ENCODE peak calls at places on chromosomes 2 and 18, in four cellular contexts. B, I, T and Y are unnamed samples. For H3K36me3 and H3K4me1, the result is how much of the 10 kb centered on the place peaks cover.

GRCh38 chr2:138086556-138086955 is 122.3 kb downstream of the HNMT start:
- DNase-seq in B (no peak), I (no peak), T (no peak), Y (no peak)

GRCh38 chr2:29314816-29315571 is 199.8 kb downstream of the CLIP4 start:
- DNase-seq in T (peak), I (no peak), B (peak), Y (peak)

GRCh38 chr2:7994397-7994951 is 687.4 kb upstream of the ID2 start:
- DNase-seq in I (no peak), B (no peak), T (no peak), Y (no peak)

GRCh38 chr2:58109481-58109880 is 62.9 kb downstream of the VRK2 start:
- DNase-seq in T (no peak), I (no peak), B (no peak), Y (no peak)

GRCh38 chr18:44602845-44603244 is 77.8 kb upstream of the SETBP1 start:
- DNase-seq in B (no peak), T (no peak), I (no peak), Y (no peak)

GRCh38 chr2:217489145-217489960 is 513.4 kb downstream of the TNS1 start:
- DNase-seq in I (no peak), T (no peak), B (no peak), Y (no peak)

GRCh38 chr2:232021881-232022280 is 60.4 kb downstream of the DIS3L2 start:
- DNase-seq in B (no peak), I (no peak), T (no peak), Y (no peak)

GRCh38 chr2:24253303-24253919 is 78.6 kb downstream of the FAM228A start:
- DNase-seq in B (no peak), I (no peak), T (no peak), Y (no peak)

GRCh38 chr2:162025121-162025911 is 48.7 kb downstream of the DPP4 start:
- DNase-seq in T (no peak), I (no peak), B (no peak), Y (no peak)

GRCh38 chr2:237961637-237962036 is 5.2 kb upstream of the UBE2F start:
- DNase-seq in T (no peak), B (no peak), I (no peak), Y (no peak)

GRCh38 chr2:208781166-208781565 is 374.6 kb downstream of the PTH2R start:
- DNase-seq in I (no peak), T (no peak), B (no peak), Y (no peak)

GRCh38 chr2:42359894-42360483 is 1.0 kb downstream of the COX7A2L start:
- DNase-seq in T (no peak), B (peak), I (no peak), Y (peak)

GRCh38 chr2:113894156-113894743 is 4.4 kb downstream of the ACTR3 start:
- DNase-seq in B (peak), T (no peak), I (no peak), Y (no peak)

GRCh38 chr2:17107131-17107530 is 411.1 kb downstream of the RAD51AP2 start:
- DNase-seq in T (no peak), I (no peak), B (no peak), Y (no peak)

GRCh38 chr18:41073372-41073954 is 881.6 kb upstream of the PIK3C3 start:
- DNase-seq in B (no peak), I (no peak), T (no peak), Y (no peak)

GRCh38 chr2:194260185-194260584 is 1396.8 kb upstream of the SLC39A10 start:
- DNase-seq in B (no peak), I (no peak), T (no peak), Y (no peak)

GRCh38 chr2:160353166-160353565 is 140.4 kb downstream of the RBMS1 start:
- DNase-seq in T (peak), I (no peak), B (no peak), Y (peak)

GRCh38 chr2:191612496-191612895 is 65.4 kb upstream of the NABP1 start:
- DNase-seq in I (no peak), B (no peak), T (no peak), Y (no peak)

GRCh38 chr2:206873426-206873825 is 65.9 kb upstream of the CPO start:
- DNase-seq in I (no peak), B (no peak), T (peak), Y (no peak)

GRCh38 chr2:64608867-64609228 is 44.9 kb downstream of the SERTAD2 start:
- DNase-seq in T (no peak), I (no peak), B (no peak), Y (no peak)

GRCh38 chr18:35430721-35431441 is 53.7 kb upstream of the ZNF396 start:
- DNase-seq in B (no peak), I (no peak), T (no peak), Y (no peak)

GRCh38 chr2:52405958-52406357 is 1361.6 kb upstream of the CHAC2 start:
- DNase-seq in T (no peak), I (no peak), B (no peak), Y (no peak)

GRCh38 chr18:58966704-58967103 is 102.0 kb downstream of the ZNF532 start:
- DNase-seq in B (no peak), T (no peak), I (no peak), Y (no peak)

GRCh38 chr2:195613922-195614321 is 43.1 kb upstream of the SLC39A10 start:
- DNase-seq in I (no peak), T (no peak), B (peak), Y (no peak)

GRCh38 chr2:71615769-71616730 is 162.7 kb downstream of the DYSF start:
- DNase-seq in B (no peak), I (peak), T (no peak), Y (no peak)

GRCh38 chr18:41624461-41624860 is 330.6 kb upstream of the PIK3C3 start:
- DNase-seq in I (no peak), B (no peak), T (no peak), Y (no peak)

GRCh38 chr2:180672377-180672776 is 308.0 kb upstream of the UBE2E3 start:
- DNase-seq in T (no peak), I (no peak), B (no peak), Y (no peak)

DNA sequence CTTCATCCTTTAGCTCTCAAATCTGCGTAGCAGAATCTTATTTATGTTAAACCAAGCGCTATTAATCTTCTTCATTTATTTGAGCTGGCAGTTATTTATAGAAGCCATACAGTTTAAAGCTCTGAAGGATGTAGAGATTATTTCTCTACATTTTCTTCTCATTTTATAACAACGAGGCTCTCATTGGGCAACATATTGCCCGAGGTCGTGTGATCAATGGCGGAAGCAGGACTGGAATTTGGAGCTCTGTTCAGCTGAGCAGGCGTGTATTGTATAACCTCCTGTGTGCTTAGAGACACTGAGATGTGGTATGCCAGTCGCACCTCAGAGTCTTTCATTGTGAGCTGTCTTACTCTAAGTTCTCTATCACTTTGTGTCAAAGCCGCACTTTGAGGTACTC is 17.5 kb upstream of the DRC1 start:
- DNase-seq in T (no peak), B (no peak), I (no peak), Y (no peak)
- H3K36me3 ChIP-seq in T (under half), B (under half), I (under half), Y (under half)

GRCh38 chr18:79883461-79884295 is 67.8 kb downstream of the SLC66A2 start:
- DNase-seq in B (no peak), I (peak), T (no peak), Y (no peak)
- H3K4me3 ChIP-seq in B (no peak), I (no peak), T (no peak), Y (no peak)

GRCh38 chr2:148816176-148816575 is 58.9 kb upstream of the KIF5C start:
- DNase-seq in B (no peak), I (no peak), T (no peak), Y (no peak)

GRCh38 chr2:148814853-148815419 is 60.1 kb upstream of the KIF5C start:
- DNase-seq in I (no peak), T (no peak), B (no peak), Y (no peak)

GRCh38 chr2:148812306-148812705 is 62.7 kb upstream of the KIF5C start:
- DNase-seq in B (no peak), I (no peak), T (no peak), Y (no peak)

GRCh38 chr2:148813603-148814065 is 61.4 kb upstream of the KIF5C start:
- DNase-seq in T (no peak), I (no peak), B (no peak), Y (peak)

GRCh38 chr2:148814143-148814852 is 60.7 kb upstream of the KIF5C start:
- DNase-seq in I (no peak), T (no peak), B (no peak), Y (no peak)
- H3K4me1 ChIP-seq in I (under half), T (under half), B (under half), Y (under half)

GRCh38 chr2:39719317-39719716 is 53.6 kb downstream of the TMEM178A start:
- DNase-seq in B (no peak), T (no peak), I (no peak), Y (no peak)
- H3K36me3 ChIP-seq in B (under half), T (under half), I (under half), Y (under half)

GRCh38 chr2:230795856-230796255 is 68.9 kb upstream of the ITM2C start:
- DNase-seq in B (no peak), I (no peak), T (no peak), Y (no peak)

GRCh38 chr2:230796280-230796862 is 68.4 kb upstream of the ITM2C start:
- DNase-seq in T (no peak), B (no peak), I (no peak), Y (no peak)

GRCh38 chr2:230797515-230798495 is 66.9 kb upstream of the ITM2C start:
- DNase-seq in I (no peak), B (no peak), T (no peak), Y (no peak)

GRCh38 chr2:230793573-230794359 is 71.0 kb upstream of the ITM2C start:
- DNase-seq in I (no peak), B (peak), T (peak), Y (peak)

GRCh38 chr2:230794472-230794871 is 70.3 kb upstream of the ITM2C start:
- DNase-seq in T (no peak), I (no peak), B (peak), Y (no peak)
- H3K4me3 ChIP-seq in T (peak), I (no peak), B (no peak), Y (peak)

GRCh38 chr2:201118121-201118956 is 2.4 kb downstream of the CFLAR start:
- DNase-seq in B (peak), T (peak), I (peak), Y (peak)

GRCh38 chr2:201126308-201127127 is 10.6 kb downstream of the CFLAR start:
- DNase-seq in I (no peak), B (no peak), T (no peak), Y (no peak)

GRCh38 chr2:201120500-201120899 is 4.5 kb downstream of the CFLAR start:
- DNase-seq in I (no peak), T (no peak), B (no peak), Y (no peak)

GRCh38 chr2:201118957-201119848 is 3.2 kb downstream of the CFLAR start:
- DNase-seq in B (peak), T (peak), I (no peak), Y (peak)

GRCh38 chr2:201122276-201122675 is 6.3 kb downstream of the CFLAR start:
- DNase-seq in T (no peak), I (no peak), B (no peak), Y (no peak)
- H3K4me1 ChIP-seq in T (half or more), I (half or more), B (under half), Y (half or more)

DNA sequence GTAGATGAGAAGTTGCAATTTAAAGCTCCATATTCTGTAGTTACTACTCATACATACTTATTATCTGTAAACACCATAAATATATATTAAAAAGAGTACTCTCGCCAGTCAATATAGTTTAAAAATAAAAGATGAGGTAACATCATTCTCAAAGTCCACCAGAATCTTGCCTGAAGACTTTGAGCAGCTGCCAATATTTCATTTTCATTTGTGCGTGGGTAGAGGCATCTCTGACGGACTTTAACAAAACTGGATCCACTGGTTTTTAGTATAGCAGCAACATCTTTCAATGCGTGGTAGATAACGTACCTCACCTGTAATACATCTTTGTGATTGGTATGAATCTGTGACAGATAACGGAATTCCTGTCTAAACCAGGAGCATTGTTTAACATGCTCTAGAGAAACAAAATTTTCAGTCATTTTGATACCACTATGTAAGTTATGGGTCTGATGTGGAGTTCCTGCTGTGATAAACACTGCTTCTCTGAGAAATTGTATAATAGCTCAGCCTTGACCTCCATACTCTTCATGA is 45.0 kb downstream of the WDR75 start:
- DNase-seq in T (no peak), B (no peak), I (no peak), Y (no peak)
- H3K36me3 ChIP-seq in T (under half), B (under half), I (under half), Y (under half)

GRCh38 chr2:213021971-213022899 is 129.2 kb downstream of the IKZF2 start:
- DNase-seq in B (no peak), T (no peak), I (no peak), Y (peak)
- H3K4me3 ChIP-seq in B (no peak), T (no peak), I (no peak), Y (peak)